ENCODE peak calls at places on chromosomes 5 and 9, in five cellular contexts. Z, E, O, B and N are unnamed samples.

GRCh38 chr9:87615547-87616148 is 110.3 kb upstream of the CTSL start:
- DNase-seq in Z (no peak), E (no peak), O (peak; percentile 50), B (no peak), N (no peak)

GRCh38 chr5:160263326-160263850 is 34.1 kb downstream of the FABP6 start:
- DNase-seq in Z (no peak), E (no peak), O (no peak), B (no peak), N (no peak)

GRCh38 chr5:425714-426113 is 17.3 kb upstream of the EXOC3 start:
- DNase-seq in Z (no peak), E (no peak), O (no peak), B (no peak), N (no peak)

GRCh38 chr5:123129811-123130210 is 40.8 kb downstream of the PRDM6 start:
- DNase-seq in Z (no peak), E (no peak), O (no peak), B (no peak), N (no peak)

GRCh38 chr5:39543335-39543734 is 118.6 kb upstream of the DAB2 start:
- DNase-seq in Z (no peak), E (no peak), O (no peak), B (no peak), N (no peak)

GRCh38 chr5:74414228-74414627 is 226.3 kb downstream of the ENC1 start:
- DNase-seq in Z (no peak), E (no peak), O (no peak), B (no peak), N (no peak)

GRCh38 chr5:108763222-108763864 is 15.6 kb downstream of the FER start:
- DNase-seq in Z (no peak), E (no peak), O (no peak), B (no peak), N (no peak)

GRCh38 chr5:132775439-132776076 is 1.5 kb downstream of the SEPTIN8 start:
- DNase-seq in Z (no peak), E (no peak), O (no peak), B (no peak), N (no peak)

GRCh38 chr9:123365881-123366528 is 10.0 kb downstream of the CRB2 start:
- DNase-seq in Z (no peak), E (no peak), O (no peak), B (no peak), N (no peak)

GRCh38 chr5:120507826-120508463 is 43.8 kb downstream of the PRR16 start:
- DNase-seq in Z (no peak), E (no peak), O (no peak), B (no peak), N (no peak)

GRCh38 chr5:58628626-58629025 is 45.8 kb downstream of the RAB3C start:
- DNase-seq in Z (no peak), E (no peak), O (peak; percentile 50), B (no peak), N (no peak)

GRCh38 chr9:113456235-113456634 is 7.3 kb upstream of the RGS3 start:
- DNase-seq in Z (no peak), E (no peak), O (no peak), B (no peak), N (no peak)
- H3K27ac ChIP-seq in Z (peak overlapping the region; percentile 82), E (no peak overlapping the region), O (no peak overlapping the region), B (peak overlapping the region; percentile 69), N (no peak overlapping the region)

GRCh38 chr9:116088396-116088795 is 65.2 kb upstream of the PAPPA start:
- DNase-seq in Z (no peak), E (no peak), O (no peak), B (no peak), N (no peak)
- H3K36me3 ChIP-seq in Z (no peaks in the 10 kb centered on the region), E (no peaks in the 10 kb centered on the region), O (no peaks in the 10 kb centered on the region), B (no peaks in the 10 kb centered on the region), N (no peaks in the 10 kb centered on the region)

GRCh38 chr5:62561896-62562295 is 16.7 kb upstream of the LRRC70 start:
- DNase-seq in Z (no peak), E (no peak), O (no peak), B (no peak), N (no peak)

GRCh38 chr5:62558941-62559340 is 19.7 kb upstream of the LRRC70 start:
- DNase-seq in Z (no peak), E (no peak), O (no peak), B (no peak), N (no peak)

GRCh38 chr5:62560786-62561185 is 17.8 kb upstream of the LRRC70 start:
- DNase-seq in Z (no peak), E (no peak), O (no peak), B (no peak), N (no peak)

GRCh38 chr5:62564101-62564500 is 14.5 kb upstream of the LRRC70 start:
- DNase-seq in Z (no peak), E (no peak), O (no peak), B (no peak), N (no peak)

DNA sequence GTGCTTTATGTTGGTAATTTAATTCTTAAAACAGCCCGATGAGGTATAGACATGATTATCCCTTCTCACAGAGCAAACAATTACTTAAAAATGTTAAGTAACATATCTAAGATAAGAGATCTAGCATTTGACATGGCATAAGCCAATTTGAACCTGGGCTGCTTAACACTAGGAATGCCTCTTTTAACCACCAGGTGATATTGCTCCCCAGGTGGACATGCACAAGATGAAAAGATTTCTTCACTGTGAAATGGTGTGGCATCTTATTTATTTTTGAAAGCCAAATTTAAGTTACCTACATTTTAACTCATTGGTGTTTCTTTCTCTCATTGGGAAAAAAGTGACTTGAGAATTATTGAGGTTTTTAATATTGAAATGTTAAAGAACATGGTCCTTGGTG is 15.8 kb upstream of the LRRC70 start:
- DNase-seq in Z (no peak), E (no peak), O (no peak), B (no peak), N (no peak)
- TF ChIP-seq POLR2A in Z (no peak), E (no peak), O (no peak), B (no peak), N (no peak)

DNA sequence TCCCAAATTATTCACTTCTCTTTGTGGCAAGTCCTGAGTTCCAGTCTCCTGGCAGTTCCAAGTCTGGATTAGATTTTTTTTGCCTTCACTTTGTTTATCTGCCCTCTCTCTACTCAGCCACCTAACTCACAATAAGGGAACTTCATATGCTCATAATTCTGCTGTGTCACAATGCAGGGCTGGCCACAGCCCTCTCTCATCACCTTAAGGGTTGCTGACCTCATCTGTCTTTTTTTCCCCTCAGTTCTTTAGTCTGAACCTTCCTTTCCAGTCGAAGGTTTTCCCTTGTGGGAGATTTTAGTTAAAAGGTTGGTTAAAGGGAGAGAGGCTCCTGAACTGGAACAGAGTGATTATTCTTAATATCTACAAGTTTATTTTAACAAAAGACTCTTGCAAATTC is 4.1 kb downstream of the BAG1 start:
- DNase-seq in Z (no peak), E (no peak), O (no peak), B (no peak), N (no peak)
- H3K27ac ChIP-seq in Z (no peak overlapping the region), E (no peak overlapping the region), O (no peak overlapping the region), B (no peak overlapping the region), N (no peak overlapping the region)

GRCh38 chr5:88268414-88269184 is at the start of gene TMEM161B:
- DNase-seq in Z (peak; percentile 88), E (peak; percentile 92), O (peak; percentile 96), B (peak; percentile 93), N (peak; percentile 86)

GRCh38 chr5:88263349-88263748 is 5.3 kb downstream of the TMEM161B start:
- DNase-seq in Z (no peak), E (no peak), O (no peak), B (no peak), N (no peak)

GRCh38 chr5:88269222-88269771 is 652 bp upstream of the TMEM161B start:
- DNase-seq in Z (no peak), E (peak; percentile 8), O (no peak), B (peak; percentile 14), N (no peak)
- H3K36me3 ChIP-seq in Z (no peaks in the 10 kb centered on the region), E (no peaks in the 10 kb centered on the region), O (peaks cover 20% of the 10 kb centered on the region), B (no peaks in the 10 kb centered on the region), N (no peaks in the 10 kb centered on the region)